ENCODE peak calls at places on chromosome 3, in eight cellular contexts. Y, L, E, B, K, Q, C and W are unnamed samples.

GRCh38 chr3:182028081-182028480 is 316.4 kb downstream of the SOX2 start:
- DNase-seq in Y (no peak), L (no peak), E (no peak), B (no peak), K (no peak), Q (no peak), C (no peak), W (no peak)

GRCh38 chr3:152309031-152309430 is 40.3 kb downstream of the MBNL1 start:
- DNase-seq in Y (no peak), L (no peak), E (no peak), B (no peak), K (no peak), Q (peak; percentile 32), C (no peak), W (no peak)

GRCh38 chr3:69499899-69500316 is 114.0 kb upstream of the FRMD4B start:
- DNase-seq in Y (no peak), L (no peak), E (no peak), B (no peak), K (no peak), Q (peak; percentile 8), C (no peak), W (no peak)

GRCh38 chr3:38669668-38670067 is 20.2 kb upstream of the SCN5A start:
- DNase-seq in Y (no peak), L (no peak), E (no peak), B (no peak), K (no peak), Q (no peak), C (no peak), W (no peak)

GRCh38 chr3:95172549-95172948 is 1109.7 kb downstream of the NSUN3 start:
- DNase-seq in Y (no peak), L (no peak), E (no peak), B (no peak), K (no peak), Q (no peak), C (no peak), W (no peak)

GRCh38 chr3:127776347-127776746 is 46.0 kb downstream of the MGLL start:
- DNase-seq in Y (no peak), L (no peak), E (no peak), B (no peak), K (no peak), Q (no peak), C (no peak), W (no peak)

GRCh38 chr3:42729404-42730145 is 27.0 kb upstream of the HHATL start:
- DNase-seq in Y (no peak), L (no peak), E (no peak), B (no peak), K (no peak), Q (no peak), C (no peak), W (peak; percentile 52)

GRCh38 chr3:160754371-160754854 is 1.6 kb upstream of the PPM1L start:
- DNase-seq in Y (no peak), L (no peak), E (peak; percentile 52), B (peak; percentile 31), K (peak; percentile 73), Q (peak; percentile 50), C (peak; percentile 46), W (peak; percentile 89)

GRCh38 chr3:31462050-31462569 is 70.6 kb upstream of the STT3B start:
- DNase-seq in Y (no peak), L (no peak), E (no peak), B (peak; percentile 54), K (no peak), Q (no peak), C (peak; percentile 51), W (no peak)

GRCh38 chr3:46566040-46566631 is at the start of gene LRRC2:
- DNase-seq in Y (no peak), L (no peak), E (peak; percentile 38), B (no peak), K (peak; percentile 66), Q (peak; percentile 67), C (no peak), W (no peak)

GRCh38 chr3:114716916-114717315 is 423.1 kb downstream of the TIGIT start:
- DNase-seq in Y (no peak), L (no peak), E (no peak), B (no peak), K (no peak), Q (no peak), C (no peak), W (no peak)

GRCh38 chr3:80542476-80542875 is 774.7 kb upstream of the ROBO1 start:
- DNase-seq in Y (no peak), L (no peak), E (no peak), B (no peak), K (no peak), Q (no peak), C (no peak), W (no peak)

GRCh38 chr3:48432411-48433371 is 2.8 kb upstream of the PLXNB1 start:
- DNase-seq in Y (no peak), L (no peak), E (no peak), B (no peak), K (peak; percentile 73), Q (no peak), C (peak; percentile 90), W (no peak)

GRCh38 chr3:113736548-113737089 is 9.4 kb downstream of the NAA50 start:
- DNase-seq in Y (no peak), L (no peak), E (peak; percentile 63), B (no peak), K (no peak), Q (peak; percentile 72), C (peak; percentile 68), W (no peak)

GRCh38 chr3:11680509-11680908 is 36.8 kb upstream of the VGLL4 start:
- DNase-seq in Y (no peak), L (no peak), E (no peak), B (no peak), K (no peak), Q (no peak), C (no peak), W (peak; percentile 77)

GRCh38 chr3:175432338-175433025 is 573.3 kb downstream of the NAALADL2 start:
- DNase-seq in Y (no peak), L (no peak), E (peak; percentile 43), B (no peak), K (no peak), Q (peak; percentile 65), C (peak; percentile 15), W (no peak)

GRCh38 chr3:72746412-72747411 is 101.5 kb downstream of the SHQ1 start:
- DNase-seq in Y (no peak), L (no peak), E (peak; percentile 12), B (no peak), K (no peak), Q (peak; percentile 16), C (no peak), W (no peak)

GRCh38 chr3:140225996-140226395 is 291.0 kb downstream of the CLSTN2 start:
- DNase-seq in Y (no peak), L (no peak), E (no peak), B (no peak), K (no peak), Q (no peak), C (no peak), W (no peak)

GRCh38 chr3:165635791-165636681 is 201.2 kb downstream of the BCHE start:
- DNase-seq in Y (no peak), L (no peak), E (no peak), B (no peak), K (no peak), Q (no peak), C (no peak), W (no peak)

GRCh38 chr3:72523409-72524172 is 324.7 kb downstream of the SHQ1 start:
- DNase-seq in Y (peak; percentile 33), L (no peak), E (no peak), B (peak; percentile 47), K (no peak), Q (no peak), C (no peak), W (no peak)

GRCh38 chr3:148974726-148975125 is 16.6 kb upstream of the GYG1 start:
- DNase-seq in Y (no peak), L (no peak), E (no peak), B (no peak), K (no peak), Q (no peak), C (no peak), W (no peak)

GRCh38 chr3:4580346-4581019 is 87.3 kb downstream of the ITPR1 start:
- DNase-seq in Y (no peak), L (no peak), E (no peak), B (no peak), K (no peak), Q (no peak), C (no peak), W (no peak)

GRCh38 chr3:30611613-30612421 is 5.4 kb downstream of the TGFBR2 start:
- DNase-seq in Y (no peak), L (no peak), E (peak; percentile 57), B (no peak), K (no peak), Q (peak; percentile 76), C (peak; percentile 84), W (no peak)

GRCh38 chr3:57464801-57465200 is 79.3 kb downstream of the DNAH12 start:
- DNase-seq in Y (no peak), L (no peak), E (no peak), B (no peak), K (no peak), Q (no peak), C (peak; percentile 8), W (no peak)

GRCh38 chr3:31408720-31409119 is 124.0 kb upstream of the STT3B start:
- DNase-seq in Y (no peak), L (no peak), E (no peak), B (no peak), K (no peak), Q (no peak), C (no peak), W (no peak)

GRCh38 chr3:133301194-133301593 is 98.7 kb upstream of the BFSP2 start:
- DNase-seq in Y (no peak), L (no peak), E (peak; percentile 83), B (no peak), K (no peak), Q (peak; percentile 90), C (no peak), W (no peak)

GRCh38 chr3:1727242-1727641 is 371.4 kb upstream of the CNTN4 start:
- DNase-seq in Y (no peak), L (no peak), E (no peak), B (no peak), K (no peak), Q (no peak), C (no peak), W (no peak)

GRCh38 chr3:187773963-187774789 is 28.9 kb upstream of the BCL6 start:
- DNase-seq in Y (no peak), L (no peak), E (no peak), B (no peak), K (no peak), Q (no peak), C (no peak), W (no peak)

GRCh38 chr3:119288669-119289068 is 5.5 kb upstream of the ARHGAP31 start:
- DNase-seq in Y (no peak), L (peak; percentile 50), E (no peak), B (no peak), K (no peak), Q (no peak), C (no peak), W (no peak)

GRCh38 chr3:195137638-195138588 is 133.0 kb downstream of the XXYLT1 start:
- DNase-seq in Y (no peak), L (no peak), E (no peak), B (no peak), K (no peak), Q (no peak), C (no peak), W (no peak)

GRCh38 chr3:69426291-69426690 is 40.4 kb upstream of the FRMD4B start:
- DNase-seq in Y (no peak), L (no peak), E (no peak), B (no peak), K (no peak), Q (no peak), C (no peak), W (no peak)

GRCh38 chr3:71369733-71370391 is 213.7 kb downstream of the FOXP1 start:
- DNase-seq in Y (no peak), L (no peak), E (no peak), B (no peak), K (no peak), Q (no peak), C (peak; percentile 11), W (no peak)

GRCh38 chr3:52231502-52232278 is 6.2 kb upstream of the TLR9 start:
- DNase-seq in Y (peak; percentile 76), L (no peak), E (peak; percentile 40), B (peak; percentile 81), K (peak; percentile 77), Q (peak; percentile 59), C (peak; percentile 72), W (no peak)

GRCh38 chr3:116037954-116038911 is 407.1 kb downstream of the LSAMP start:
- DNase-seq in Y (peak; percentile 15), L (no peak), E (no peak), B (no peak), K (no peak), Q (no peak), C (no peak), W (no peak)